ENCODE peak calls at places on chromosomes 2 and 18, in eight cellular contexts. A is chondrocyte, G is GM20000, M is thoracic aorta, C is cardiac muscle cell, N is lung, F is AG10803, T is cardiac fibroblast. I is an unnamed sample.

GRCh38 chr18:38367473-38367872 is 801.9 kb upstream of the CELF4 start:
- DNase-seq in A (no peak), G (no peak), M (no peak), C (no peak), N (no peak), F (no peak), T (no peak), I (no peak)

GRCh38 chr2:200274116-200275075 is 32.1 kb upstream of the SPATS2L start:
- DNase-seq in A (no peak), G (no peak), M (no peak), C (peak), N (no peak), F (peak), T (no peak), I (no peak)

GRCh38 chr2:183759033-183759432 is 634.8 kb downstream of the NUP35 start:
- DNase-seq in A (no peak), G (no peak), M (no peak), C (no peak), N (no peak), F (no peak), T (no peak), I (no peak)

GRCh38 chr18:24656571-24656971 is 196.1 kb downstream of the HRH4 start:
- DNase-seq in A (no peak), G (no peak), M (no peak), C (peak), N (no peak), F (peak), T (no peak), I (no peak)

GRCh38 chr2:191907091-191907490 is 60.2 kb upstream of the CAVIN2 start:
- DNase-seq in A (no peak), G (no peak), M (no peak), C (no peak), N (no peak), F (no peak), T (no peak), I (no peak)

GRCh38 chr2:7692657-7693161 is 775.5 kb downstream of the RNF144A start:
- DNase-seq in A (no peak), G (no peak), M (peak), C (peak), N (peak), F (peak), T (peak), I (no peak)

GRCh38 chr2:30230855-30231725 is at the start of gene LBH:
- DNase-seq in A (no peak), G (peak), M (peak), C (peak), N (peak), F (peak), T (peak), I (peak)

GRCh38 chr2:144519934-144520717 is at the start of gene ZEB2:
- DNase-seq in A (no peak), G (peak), M (no peak), C (peak), N (no peak), F (peak), T (peak), I (peak)

GRCh38 chr2:240568678-240569522 is 616 bp downstream of the RNPEPL1 start:
- DNase-seq in A (peak), G (peak), M (no peak), C (peak), N (no peak), F (peak), T (peak), I (peak)

GRCh38 chr2:6909431-6910385 is 7.5 kb upstream of the RNF144A start:
- DNase-seq in A (no peak), G (peak), M (no peak), C (no peak), N (no peak), F (no peak), T (no peak), I (peak)

GRCh38 chr18:62183578-62184195 is 3.2 kb downstream of the PIGN start:
- DNase-seq in A (no peak), G (peak), M (no peak), C (peak), N (peak), F (peak), T (peak), I (peak)

GRCh38 chr2:156436477-156437085 is 402 bp downstream of the GPD2 start:
- DNase-seq in A (no peak), G (peak), M (no peak), C (peak), N (no peak), F (no peak), T (peak), I (peak)

GRCh38 chr2:126787278-126787677 is 111.4 kb upstream of the TEX51 start:
- DNase-seq in A (no peak), G (no peak), M (no peak), C (no peak), N (no peak), F (no peak), T (no peak), I (no peak)

GRCh38 chr2:201931955-201932354 is 101.7 kb upstream of the FZD7 start:
- DNase-seq in A (no peak), G (no peak), M (no peak), C (no peak), N (no peak), F (peak), T (peak), I (no peak)

GRCh38 chr18:21168880-21169279 is 57.3 kb upstream of the ROCK1 start:
- DNase-seq in A (no peak), G (no peak), M (no peak), C (no peak), N (no peak), F (no peak), T (no peak), I (no peak)

GRCh38 chr18:6719914-6720692 is 9.4 kb upstream of the ARHGAP28 start:
- DNase-seq in A (no peak), G (no peak), M (no peak), C (peak), N (no peak), F (no peak), T (no peak), I (no peak)

GRCh38 chr2:98693477-98693876 is 37.5 kb downstream of the MGAT4A start:
- DNase-seq in A (no peak), G (no peak), M (no peak), C (no peak), N (no peak), F (no peak), T (no peak), I (no peak)

GRCh38 chr2:195363496-195363895 is 293.5 kb upstream of the SLC39A10 start:
- DNase-seq in A (no peak), G (no peak), M (no peak), C (no peak), N (no peak), F (peak), T (peak), I (no peak)

GRCh38 chr2:55311444-55311870 is 42.4 kb upstream of the MTIF2 start:
- DNase-seq in A (no peak), G (peak), M (no peak), C (peak), N (no peak), F (peak), T (peak), I (peak)

GRCh38 chr18:68948622-68949021 is 150.7 kb downstream of the CCDC102B start:
- DNase-seq in A (no peak), G (no peak), M (no peak), C (no peak), N (no peak), F (no peak), T (no peak), I (no peak)

GRCh38 chr2:225788571-225788970 is 389.1 kb downstream of the NYAP2 start:
- DNase-seq in A (no peak), G (no peak), M (no peak), C (no peak), N (no peak), F (no peak), T (peak), I (no peak)

GRCh38 chr18:44079602-44080001 is 601.1 kb upstream of the SETBP1 start:
- DNase-seq in A (no peak), G (no peak), M (no peak), C (peak), N (no peak), F (peak), T (peak), I (no peak)

GRCh38 chr2:237715459-237715947 is 83.1 kb upstream of the RBM44 start:
- DNase-seq in A (no peak), G (no peak), M (no peak), C (peak), N (no peak), F (no peak), T (no peak), I (no peak)

GRCh38 chr18:36181898-36182506 is 5.3 kb upstream of the MOCOS start:
- DNase-seq in A (no peak), G (no peak), M (no peak), C (peak), N (no peak), F (no peak), T (no peak), I (no peak)

GRCh38 chr2:116918574-116918973 is 895.9 kb upstream of the DDX18 start:
- DNase-seq in A (no peak), G (no peak), M (no peak), C (no peak), N (no peak), F (no peak), T (no peak), I (no peak)

DNA sequence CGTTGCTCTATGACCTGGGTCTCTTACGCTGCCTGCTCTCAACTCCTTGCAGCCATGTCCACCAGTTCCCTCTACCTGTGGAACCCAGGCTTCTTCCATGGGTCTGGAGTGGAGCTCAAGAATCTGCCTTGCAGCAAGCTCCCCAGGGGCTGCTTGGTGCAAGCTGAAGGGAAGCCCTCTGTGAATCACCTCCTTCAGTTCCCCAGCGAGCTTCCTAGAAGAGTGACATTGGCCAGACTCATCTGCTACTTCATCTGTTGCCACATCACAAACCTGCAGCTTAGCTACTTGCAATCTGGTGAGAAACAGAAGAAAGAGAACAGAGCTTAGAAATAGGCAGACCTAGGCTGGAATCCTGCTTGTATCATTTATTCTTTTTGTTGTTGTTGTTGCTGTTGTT is 9.8 kb upstream of the EFR3B start:
- DNase-seq in A (no peak), G (no peak), M (no peak), C (peak), N (no peak), F (peak), T (peak), I (no peak)
- TF ChIP-seq CTCF in A (no peak), G (no peak), M (no peak), C (no peak), N (no peak), F (no peak), T (no peak), I (no peak)

GRCh38 chr2:45802739-45803138 is 151.3 kb downstream of the PRKCE start:
- DNase-seq in A (no peak), G (no peak), M (no peak), C (no peak), N (no peak), F (no peak), T (no peak), I (no peak)
- TF ChIP-seq CTCF in A (no peak), G (no peak), M (no peak), C (no peak), N (no peak), F (no peak), T (no peak), I (no peak)

GRCh38 chr2:49236316-49236715 is 82.0 kb upstream of the FSHR start:
- DNase-seq in A (no peak), G (no peak), M (no peak), C (no peak), N (no peak), F (no peak), T (no peak), I (no peak)
- TF ChIP-seq CTCF in A (no peak), G (no peak), M (no peak), C (no peak), N (no peak), F (no peak), T (no peak), I (no peak)

GRCh38 chr2:179261161-179261825 is 3.3 kb downstream of the SESTD1 start:
- DNase-seq in A (no peak), G (no peak), M (no peak), C (no peak), N (no peak), F (no peak), T (no peak), I (no peak)
- TF ChIP-seq CTCF in A (peak), G (no peak), M (no peak), C (no peak), N (no peak), F (peak), T (peak), I (no peak)

DNA sequence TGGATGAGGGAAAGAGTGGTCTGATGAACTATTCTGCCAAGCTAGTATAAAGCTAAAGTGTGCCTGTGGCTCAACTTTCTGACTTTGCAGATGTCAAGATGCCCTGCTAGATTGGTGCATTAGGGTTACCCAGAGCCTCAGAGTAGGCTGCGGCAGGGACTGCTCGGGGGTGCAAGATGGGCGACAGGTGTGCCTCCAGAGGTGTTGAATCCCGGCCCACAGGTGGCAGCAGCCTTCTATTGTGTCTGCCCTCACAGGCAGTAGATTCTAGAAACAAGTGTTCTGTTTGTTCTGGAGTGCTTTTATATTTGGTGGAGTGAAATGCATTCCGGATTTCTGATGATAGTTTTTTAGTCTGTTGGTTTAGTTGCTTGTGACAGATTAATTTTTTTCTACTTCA is 131.6 kb upstream of the IL1R2 start:
- DNase-seq in A (no peak), G (no peak), M (no peak), C (no peak), N (no peak), F (no peak), T (no peak), I (no peak)
- TF ChIP-seq CTCF in A (no peak), G (no peak), M (no peak), C (no peak), N (no peak), F (no peak), T (no peak), I (no peak)

GRCh38 chr18:8944871-8945245 is 157.6 kb upstream of the NDUFV2 start:
- DNase-seq in A (no peak), G (no peak), M (no peak), C (no peak), N (no peak), F (no peak), T (no peak), I (no peak)
- TF ChIP-seq CTCF in A (no peak), G (no peak), M (no peak), C (no peak), N (no peak), F (no peak), T (no peak), I (no peak)

GRCh38 chr2:220053919-220054318 is 426.5 kb downstream of the SLC4A3 start:
- DNase-seq in A (no peak), G (no peak), M (no peak), C (no peak), N (no peak), F (no peak), T (peak), I (no peak)
- TF ChIP-seq CTCF in A (peak), G (no peak), M (no peak), C (peak), N (no peak), F (peak), T (peak), I (no peak)

GRCh38 chr18:58263733-58264469 is 219.9 kb downstream of the NEDD4L start:
- DNase-seq in A (no peak), G (no peak), M (no peak), C (no peak), N (no peak), F (no peak), T (no peak), I (no peak)

GRCh38 chr18:58264846-58265245 is 220.8 kb downstream of the NEDD4L start:
- DNase-seq in A (no peak), G (no peak), M (no peak), C (no peak), N (no peak), F (no peak), T (no peak), I (no peak)

GRCh38 chr18:58262581-58262980 is 218.6 kb downstream of the NEDD4L start:
- DNase-seq in A (no peak), G (no peak), M (no peak), C (no peak), N (no peak), F (no peak), T (no peak), I (no peak)

GRCh38 chr18:58266291-58266690 is 222.3 kb downstream of the NEDD4L start:
- DNase-seq in A (no peak), G (no peak), M (no peak), C (no peak), N (no peak), F (no peak), T (no peak), I (no peak)

DNA sequence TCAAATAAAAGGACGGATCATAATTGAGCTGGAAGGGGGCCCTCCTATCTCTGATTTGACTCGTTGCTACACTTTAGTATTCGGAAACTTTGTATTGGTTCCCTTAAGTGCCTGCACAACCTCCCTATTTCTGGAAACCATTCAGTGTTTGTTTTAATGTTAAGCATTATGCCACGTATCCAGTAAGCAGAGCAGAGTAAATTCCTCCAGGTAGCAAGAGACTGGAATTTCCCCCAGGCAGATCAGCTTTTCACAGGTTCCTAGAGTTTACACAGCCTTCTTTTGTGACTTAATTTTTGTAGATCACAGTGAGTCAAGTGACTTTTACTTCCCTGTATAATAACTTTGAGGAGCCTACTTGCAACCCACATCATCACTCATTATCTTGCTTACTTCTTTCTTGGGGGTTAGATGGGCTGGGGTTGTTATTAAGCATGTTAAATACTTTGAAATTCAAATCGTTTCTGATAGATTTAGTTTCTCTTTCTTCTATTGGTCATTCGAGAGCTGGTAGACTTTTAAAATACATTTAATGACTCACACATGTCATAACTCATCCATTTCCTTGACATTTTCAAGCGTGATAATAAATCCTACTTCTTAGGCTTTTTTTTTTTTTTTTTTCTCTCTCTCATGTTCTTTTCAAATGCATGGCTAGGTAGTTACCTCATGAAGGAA is 219.2 kb downstream of the NEDD4L start:
- DNase-seq in A (no peak), G (peak), M (no peak), C (no peak), N (no peak), F (no peak), T (peak), I (no peak)
- TF ChIP-seq CTCF in A (no peak), G (no peak), M (no peak), C (no peak), N (no peak), F (no peak), T (no peak), I (no peak)